ENCODE peak calls at places on chromosome 11, in ten cellular contexts. One of them, this sample, is unnamed.

GRCh38 chr11:2215561-2216399 is 44.2 kb upstream of the TH start:
- DNase-seq in A549: no peak
- DNase-seq in GM04504: no peak
- DNase-seq in stimulated activated CD4-positive, alpha-beta T cell treated with anti-CD3 and anti-CD28 coated beads, Interleukin-2, amount 100 ng/mL, for 48 hours: no peak
- DNase-seq in activated T-cell treated with anti-CD3 and anti-CD28 coated beads, Interleukin-2, amount 50 U/mL, for 4 hours: no peak
- DNase-seq in H4: no peak
- DNase-seq in activated CD4-positive, alpha-beta T cell treated with anti-CD3 and anti-CD28 coated beads for 4 hours: no peak
- DNase-seq in EH: no peak
- DNase-seq in activated naive CD8-positive, alpha-beta T cell treated with anti-CD3 and anti-CD28 coated beads, Interleukin-2, amount 10 ng/mL, durations not matched to agents 7 days and 5 days: no peak
- DNase-seq in left ventricle myocardium inferior: no peak
- DNase-seq in this sample: no peak

GRCh38 chr11:66479741-66480115 is 506 bp upstream of the DPP3 start:
- DNase-seq in left ventricle myocardium inferior: no peak
- DNase-seq in stimulated activated CD4-positive, alpha-beta T cell treated with anti-CD3 and anti-CD28 coated beads, Interleukin-2, amount 100 ng/mL, for 48 hours: no peak
- DNase-seq in EH: no peak
- DNase-seq in activated CD4-positive, alpha-beta T cell treated with anti-CD3 and anti-CD28 coated beads for 4 hours: no peak
- DNase-seq in H4: no peak
- DNase-seq in GM04504: no peak
- DNase-seq in activated naive CD8-positive, alpha-beta T cell treated with anti-CD3 and anti-CD28 coated beads, Interleukin-2, amount 10 ng/mL, durations not matched to agents 7 days and 5 days: no peak
- DNase-seq in A549: peak
- DNase-seq in activated T-cell treated with anti-CD3 and anti-CD28 coated beads, Interleukin-2, amount 50 U/mL, for 4 hours: no peak
- DNase-seq in this sample: no peak

GRCh38 chr11:19698493-19699292 is 13.9 kb upstream of the NAV2 start:
- DNase-seq in H4: no peak
- DNase-seq in EH: peak
- DNase-seq in left ventricle myocardium inferior: peak
- DNase-seq in GM04504: peak
- DNase-seq in activated naive CD8-positive, alpha-beta T cell treated with anti-CD3 and anti-CD28 coated beads, Interleukin-2, amount 10 ng/mL, durations not matched to agents 7 days and 5 days: no peak
- DNase-seq in A549: no peak
- DNase-seq in stimulated activated CD4-positive, alpha-beta T cell treated with anti-CD3 and anti-CD28 coated beads, Interleukin-2, amount 100 ng/mL, for 48 hours: no peak
- DNase-seq in activated CD4-positive, alpha-beta T cell treated with anti-CD3 and anti-CD28 coated beads for 4 hours: no peak
- DNase-seq in activated T-cell treated with anti-CD3 and anti-CD28 coated beads, Interleukin-2, amount 50 U/mL, for 4 hours: no peak
- DNase-seq in this sample: no peak

GRCh38 chr11:19350093-19350665 is 109.4 kb upstream of the E2F8 start:
- DNase-seq in stimulated activated CD4-positive, alpha-beta T cell treated with anti-CD3 and anti-CD28 coated beads, Interleukin-2, amount 100 ng/mL, for 48 hours: no peak
- DNase-seq in A549: no peak
- DNase-seq in activated T-cell treated with anti-CD3 and anti-CD28 coated beads, Interleukin-2, amount 50 U/mL, for 4 hours: no peak
- DNase-seq in activated CD4-positive, alpha-beta T cell treated with anti-CD3 and anti-CD28 coated beads for 4 hours: no peak
- DNase-seq in H4: no peak
- DNase-seq in EH: no peak
- DNase-seq in GM04504: no peak
- DNase-seq in left ventricle myocardium inferior: no peak
- DNase-seq in activated naive CD8-positive, alpha-beta T cell treated with anti-CD3 and anti-CD28 coated beads, Interleukin-2, amount 10 ng/mL, durations not matched to agents 7 days and 5 days: no peak
- DNase-seq in this sample: no peak

GRCh38 chr11:22089609-22090008 is 103.3 kb upstream of the ANO5 start:
- DNase-seq in activated CD4-positive, alpha-beta T cell treated with anti-CD3 and anti-CD28 coated beads for 4 hours: no peak
- DNase-seq in A549: no peak
- DNase-seq in activated T-cell treated with anti-CD3 and anti-CD28 coated beads, Interleukin-2, amount 50 U/mL, for 4 hours: no peak
- DNase-seq in stimulated activated CD4-positive, alpha-beta T cell treated with anti-CD3 and anti-CD28 coated beads, Interleukin-2, amount 100 ng/mL, for 48 hours: no peak
- DNase-seq in activated naive CD8-positive, alpha-beta T cell treated with anti-CD3 and anti-CD28 coated beads, Interleukin-2, amount 10 ng/mL, durations not matched to agents 7 days and 5 days: no peak
- DNase-seq in H4: no peak
- DNase-seq in EH: no peak
- DNase-seq in GM04504: no peak
- DNase-seq in left ventricle myocardium inferior: no peak
- DNase-seq in this sample: no peak

GRCh38 chr11:74749965-74750296 is 1.3 kb downstream of the RNF169 start:
- DNase-seq in activated naive CD8-positive, alpha-beta T cell treated with anti-CD3 and anti-CD28 coated beads, Interleukin-2, amount 10 ng/mL, durations not matched to agents 7 days and 5 days: no peak
- DNase-seq in activated T-cell treated with anti-CD3 and anti-CD28 coated beads, Interleukin-2, amount 50 U/mL, for 4 hours: no peak
- DNase-seq in H4: no peak
- DNase-seq in left ventricle myocardium inferior: no peak
- DNase-seq in EH: peak
- DNase-seq in stimulated activated CD4-positive, alpha-beta T cell treated with anti-CD3 and anti-CD28 coated beads, Interleukin-2, amount 100 ng/mL, for 48 hours: no peak
- DNase-seq in GM04504: no peak
- DNase-seq in A549: no peak
- DNase-seq in activated CD4-positive, alpha-beta T cell treated with anti-CD3 and anti-CD28 coated beads for 4 hours: no peak
- DNase-seq in this sample: no peak

GRCh38 chr11:114158886-114159285 is 99.4 kb downstream of the ZBTB16 start:
- DNase-seq in activated naive CD8-positive, alpha-beta T cell treated with anti-CD3 and anti-CD28 coated beads, Interleukin-2, amount 10 ng/mL, durations not matched to agents 7 days and 5 days: no peak
- DNase-seq in EH: no peak
- DNase-seq in activated T-cell treated with anti-CD3 and anti-CD28 coated beads, Interleukin-2, amount 50 U/mL, for 4 hours: no peak
- DNase-seq in A549: no peak
- DNase-seq in left ventricle myocardium inferior: no peak
- DNase-seq in H4: no peak
- DNase-seq in GM04504: no peak
- DNase-seq in stimulated activated CD4-positive, alpha-beta T cell treated with anti-CD3 and anti-CD28 coated beads, Interleukin-2, amount 100 ng/mL, for 48 hours: no peak
- DNase-seq in activated CD4-positive, alpha-beta T cell treated with anti-CD3 and anti-CD28 coated beads for 4 hours: no peak
- DNase-seq in this sample: no peak

GRCh38 chr11:104995001-104995408 is 26.6 kb upstream of the CASP4 start:
- DNase-seq in activated naive CD8-positive, alpha-beta T cell treated with anti-CD3 and anti-CD28 coated beads, Interleukin-2, amount 10 ng/mL, durations not matched to agents 7 days and 5 days: no peak
- DNase-seq in H4: no peak
- DNase-seq in activated CD4-positive, alpha-beta T cell treated with anti-CD3 and anti-CD28 coated beads for 4 hours: no peak
- DNase-seq in EH: peak
- DNase-seq in stimulated activated CD4-positive, alpha-beta T cell treated with anti-CD3 and anti-CD28 coated beads, Interleukin-2, amount 100 ng/mL, for 48 hours: no peak
- DNase-seq in A549: no peak
- DNase-seq in activated T-cell treated with anti-CD3 and anti-CD28 coated beads, Interleukin-2, amount 50 U/mL, for 4 hours: no peak
- DNase-seq in GM04504: no peak
- DNase-seq in left ventricle myocardium inferior: no peak
- DNase-seq in this sample: no peak

GRCh38 chr11:7490054-7490453 is 4.7 kb downstream of the OLFML1 start:
- DNase-seq in EH: peak
- DNase-seq in stimulated activated CD4-positive, alpha-beta T cell treated with anti-CD3 and anti-CD28 coated beads, Interleukin-2, amount 100 ng/mL, for 48 hours: no peak
- DNase-seq in activated T-cell treated with anti-CD3 and anti-CD28 coated beads, Interleukin-2, amount 50 U/mL, for 4 hours: no peak
- DNase-seq in activated CD4-positive, alpha-beta T cell treated with anti-CD3 and anti-CD28 coated beads for 4 hours: no peak
- DNase-seq in left ventricle myocardium inferior: no peak
- DNase-seq in A549: no peak
- DNase-seq in GM04504: peak
- DNase-seq in H4: no peak
- DNase-seq in activated naive CD8-positive, alpha-beta T cell treated with anti-CD3 and anti-CD28 coated beads, Interleukin-2, amount 10 ng/mL, durations not matched to agents 7 days and 5 days: no peak
- DNase-seq in this sample: no peak

GRCh38 chr11:33891714-33892327 is at the start of gene LMO2:
- DNase-seq in activated CD4-positive, alpha-beta T cell treated with anti-CD3 and anti-CD28 coated beads for 4 hours: no peak
- DNase-seq in EH: no peak
- DNase-seq in H4: no peak
- DNase-seq in activated naive CD8-positive, alpha-beta T cell treated with anti-CD3 and anti-CD28 coated beads, Interleukin-2, amount 10 ng/mL, durations not matched to agents 7 days and 5 days: no peak
- DNase-seq in A549: no peak
- DNase-seq in left ventricle myocardium inferior: no peak
- DNase-seq in activated T-cell treated with anti-CD3 and anti-CD28 coated beads, Interleukin-2, amount 50 U/mL, for 4 hours: no peak
- DNase-seq in GM04504: no peak
- DNase-seq in stimulated activated CD4-positive, alpha-beta T cell treated with anti-CD3 and anti-CD28 coated beads, Interleukin-2, amount 100 ng/mL, for 48 hours: no peak
- DNase-seq in this sample: no peak

GRCh38 chr11:86592659-86593451 is 79.6 kb downstream of the ME3 start:
- DNase-seq in activated naive CD8-positive, alpha-beta T cell treated with anti-CD3 and anti-CD28 coated beads, Interleukin-2, amount 10 ng/mL, durations not matched to agents 7 days and 5 days: peak
- DNase-seq in activated CD4-positive, alpha-beta T cell treated with anti-CD3 and anti-CD28 coated beads for 4 hours: peak
- DNase-seq in H4: peak
- DNase-seq in EH: peak
- DNase-seq in GM04504: no peak
- DNase-seq in stimulated activated CD4-positive, alpha-beta T cell treated with anti-CD3 and anti-CD28 coated beads, Interleukin-2, amount 100 ng/mL, for 48 hours: peak
- DNase-seq in A549: peak
- DNase-seq in left ventricle myocardium inferior: no peak
- DNase-seq in activated T-cell treated with anti-CD3 and anti-CD28 coated beads, Interleukin-2, amount 50 U/mL, for 4 hours: peak
- DNase-seq in this sample: peak

GRCh38 chr11:86672007-86672621 is at the start of gene ME3:
- DNase-seq in A549: peak
- DNase-seq in GM04504: peak
- DNase-seq in EH: peak
- DNase-seq in H4: no peak
- DNase-seq in activated naive CD8-positive, alpha-beta T cell treated with anti-CD3 and anti-CD28 coated beads, Interleukin-2, amount 10 ng/mL, durations not matched to agents 7 days and 5 days: peak
- DNase-seq in activated T-cell treated with anti-CD3 and anti-CD28 coated beads, Interleukin-2, amount 50 U/mL, for 4 hours: peak
- DNase-seq in stimulated activated CD4-positive, alpha-beta T cell treated with anti-CD3 and anti-CD28 coated beads, Interleukin-2, amount 100 ng/mL, for 48 hours: no peak
- DNase-seq in left ventricle myocardium inferior: peak
- DNase-seq in activated CD4-positive, alpha-beta T cell treated with anti-CD3 and anti-CD28 coated beads for 4 hours: peak
- DNase-seq in this sample: no peak

GRCh38 chr11:72519220-72519881 is 85.0 kb upstream of the CLPB start:
- DNase-seq in stimulated activated CD4-positive, alpha-beta T cell treated with anti-CD3 and anti-CD28 coated beads, Interleukin-2, amount 100 ng/mL, for 48 hours: peak
- DNase-seq in left ventricle myocardium inferior: no peak
- DNase-seq in H4: no peak
- DNase-seq in EH: peak
- DNase-seq in activated naive CD8-positive, alpha-beta T cell treated with anti-CD3 and anti-CD28 coated beads, Interleukin-2, amount 10 ng/mL, durations not matched to agents 7 days and 5 days: peak
- DNase-seq in GM04504: no peak
- DNase-seq in activated T-cell treated with anti-CD3 and anti-CD28 coated beads, Interleukin-2, amount 50 U/mL, for 4 hours: no peak
- DNase-seq in activated CD4-positive, alpha-beta T cell treated with anti-CD3 and anti-CD28 coated beads for 4 hours: peak
- DNase-seq in A549: no peak
- DNase-seq in this sample: no peak

GRCh38 chr11:63023851-63024648 is 8.4 kb upstream of the SLC22A8 start:
- DNase-seq in stimulated activated CD4-positive, alpha-beta T cell treated with anti-CD3 and anti-CD28 coated beads, Interleukin-2, amount 100 ng/mL, for 48 hours: peak
- DNase-seq in activated naive CD8-positive, alpha-beta T cell treated with anti-CD3 and anti-CD28 coated beads, Interleukin-2, amount 10 ng/mL, durations not matched to agents 7 days and 5 days: peak
- DNase-seq in GM04504: peak
- DNase-seq in A549: peak
- DNase-seq in EH: peak
- DNase-seq in activated T-cell treated with anti-CD3 and anti-CD28 coated beads, Interleukin-2, amount 50 U/mL, for 4 hours: peak
- DNase-seq in activated CD4-positive, alpha-beta T cell treated with anti-CD3 and anti-CD28 coated beads for 4 hours: peak
- DNase-seq in H4: peak
- DNase-seq in left ventricle myocardium inferior: peak
- DNase-seq in this sample: peak

GRCh38 chr11:130781906-130782305 is 134.4 kb downstream of the SNX19 start:
- DNase-seq in stimulated activated CD4-positive, alpha-beta T cell treated with anti-CD3 and anti-CD28 coated beads, Interleukin-2, amount 100 ng/mL, for 48 hours: no peak
- DNase-seq in EH: peak
- DNase-seq in left ventricle myocardium inferior: no peak
- DNase-seq in A549: peak
- DNase-seq in activated CD4-positive, alpha-beta T cell treated with anti-CD3 and anti-CD28 coated beads for 4 hours: no peak
- DNase-seq in activated T-cell treated with anti-CD3 and anti-CD28 coated beads, Interleukin-2, amount 50 U/mL, for 4 hours: no peak
- DNase-seq in GM04504: no peak
- DNase-seq in H4: peak
- DNase-seq in activated naive CD8-positive, alpha-beta T cell treated with anti-CD3 and anti-CD28 coated beads, Interleukin-2, amount 10 ng/mL, durations not matched to agents 7 days and 5 days: no peak
- DNase-seq in this sample: no peak

GRCh38 chr11:19094859-19095258 is 22.1 kb upstream of the ZDHHC13 start:
- DNase-seq in activated T-cell treated with anti-CD3 and anti-CD28 coated beads, Interleukin-2, amount 50 U/mL, for 4 hours: no peak
- DNase-seq in activated naive CD8-positive, alpha-beta T cell treated with anti-CD3 and anti-CD28 coated beads, Interleukin-2, amount 10 ng/mL, durations not matched to agents 7 days and 5 days: no peak
- DNase-seq in H4: no peak
- DNase-seq in left ventricle myocardium inferior: no peak
- DNase-seq in EH: no peak
- DNase-seq in A549: no peak
- DNase-seq in stimulated activated CD4-positive, alpha-beta T cell treated with anti-CD3 and anti-CD28 coated beads, Interleukin-2, amount 100 ng/mL, for 48 hours: no peak
- DNase-seq in activated CD4-positive, alpha-beta T cell treated with anti-CD3 and anti-CD28 coated beads for 4 hours: no peak
- DNase-seq in GM04504: no peak
- DNase-seq in this sample: no peak

GRCh38 chr11:43243901-43244300 is 67.9 kb upstream of the API5 start:
- DNase-seq in stimulated activated CD4-positive, alpha-beta T cell treated with anti-CD3 and anti-CD28 coated beads, Interleukin-2, amount 100 ng/mL, for 48 hours: no peak
- DNase-seq in activated T-cell treated with anti-CD3 and anti-CD28 coated beads, Interleukin-2, amount 50 U/mL, for 4 hours: no peak
- DNase-seq in left ventricle myocardium inferior: no peak
- DNase-seq in activated naive CD8-positive, alpha-beta T cell treated with anti-CD3 and anti-CD28 coated beads, Interleukin-2, amount 10 ng/mL, durations not matched to agents 7 days and 5 days: no peak
- DNase-seq in A549: no peak
- DNase-seq in activated CD4-positive, alpha-beta T cell treated with anti-CD3 and anti-CD28 coated beads for 4 hours: no peak
- DNase-seq in GM04504: no peak
- DNase-seq in EH: no peak
- DNase-seq in H4: no peak
- DNase-seq in this sample: no peak

GRCh38 chr11:132904566-132904965 is 627.7 kb downstream of the OPCML start:
- DNase-seq in A549: no peak
- DNase-seq in EH: no peak
- DNase-seq in GM04504: no peak
- DNase-seq in left ventricle myocardium inferior: no peak
- DNase-seq in activated naive CD8-positive, alpha-beta T cell treated with anti-CD3 and anti-CD28 coated beads, Interleukin-2, amount 10 ng/mL, durations not matched to agents 7 days and 5 days: no peak
- DNase-seq in stimulated activated CD4-positive, alpha-beta T cell treated with anti-CD3 and anti-CD28 coated beads, Interleukin-2, amount 100 ng/mL, for 48 hours: no peak
- DNase-seq in H4: no peak
- DNase-seq in activated T-cell treated with anti-CD3 and anti-CD28 coated beads, Interleukin-2, amount 50 U/mL, for 4 hours: no peak
- DNase-seq in activated CD4-positive, alpha-beta T cell treated with anti-CD3 and anti-CD28 coated beads for 4 hours: no peak
- DNase-seq in this sample: no peak

GRCh38 chr11:69241075-69241740 is 52.7 kb upstream of the MYEOV start:
- DNase-seq in stimulated activated CD4-positive, alpha-beta T cell treated with anti-CD3 and anti-CD28 coated beads, Interleukin-2, amount 100 ng/mL, for 48 hours: no peak
- DNase-seq in activated CD4-positive, alpha-beta T cell treated with anti-CD3 and anti-CD28 coated beads for 4 hours: no peak
- DNase-seq in activated T-cell treated with anti-CD3 and anti-CD28 coated beads, Interleukin-2, amount 50 U/mL, for 4 hours: no peak
- DNase-seq in H4: no peak
- DNase-seq in activated naive CD8-positive, alpha-beta T cell treated with anti-CD3 and anti-CD28 coated beads, Interleukin-2, amount 10 ng/mL, durations not matched to agents 7 days and 5 days: no peak
- DNase-seq in A549: no peak
- DNase-seq in GM04504: no peak
- DNase-seq in left ventricle myocardium inferior: no peak
- DNase-seq in EH: no peak
- DNase-seq in this sample: no peak

GRCh38 chr11:101912823-101913284 is 2.0 kb upstream of the CEP126 start:
- DNase-seq in activated CD4-positive, alpha-beta T cell treated with anti-CD3 and anti-CD28 coated beads for 4 hours: no peak
- DNase-seq in activated naive CD8-positive, alpha-beta T cell treated with anti-CD3 and anti-CD28 coated beads, Interleukin-2, amount 10 ng/mL, durations not matched to agents 7 days and 5 days: no peak
- DNase-seq in H4: peak
- DNase-seq in EH: peak
- DNase-seq in activated T-cell treated with anti-CD3 and anti-CD28 coated beads, Interleukin-2, amount 50 U/mL, for 4 hours: no peak
- DNase-seq in left ventricle myocardium inferior: no peak
- DNase-seq in GM04504: no peak
- DNase-seq in A549: no peak
- DNase-seq in stimulated activated CD4-positive, alpha-beta T cell treated with anti-CD3 and anti-CD28 coated beads, Interleukin-2, amount 100 ng/mL, for 48 hours: no peak
- DNase-seq in this sample: no peak

GRCh38 chr11:107695446-107695845 is 16.4 kb downstream of the SLN start:
- DNase-seq in EH: peak
- DNase-seq in left ventricle myocardium inferior: no peak
- DNase-seq in activated naive CD8-positive, alpha-beta T cell treated with anti-CD3 and anti-CD28 coated beads, Interleukin-2, amount 10 ng/mL, durations not matched to agents 7 days and 5 days: no peak
- DNase-seq in H4: no peak
- DNase-seq in activated CD4-positive, alpha-beta T cell treated with anti-CD3 and anti-CD28 coated beads for 4 hours: no peak
- DNase-seq in GM04504: no peak
- DNase-seq in activated T-cell treated with anti-CD3 and anti-CD28 coated beads, Interleukin-2, amount 50 U/mL, for 4 hours: no peak
- DNase-seq in A549: no peak
- DNase-seq in stimulated activated CD4-positive, alpha-beta T cell treated with anti-CD3 and anti-CD28 coated beads, Interleukin-2, amount 100 ng/mL, for 48 hours: no peak
- DNase-seq in this sample: peak

GRCh38 chr11:199004-199581 is 6.2 kb downstream of the SCGB1C1 start:
- DNase-seq in GM04504: no peak
- DNase-seq in EH: no peak
- DNase-seq in left ventricle myocardium inferior: no peak
- DNase-seq in H4: no peak
- DNase-seq in activated naive CD8-positive, alpha-beta T cell treated with anti-CD3 and anti-CD28 coated beads, Interleukin-2, amount 10 ng/mL, durations not matched to agents 7 days and 5 days: no peak
- DNase-seq in activated T-cell treated with anti-CD3 and anti-CD28 coated beads, Interleukin-2, amount 50 U/mL, for 4 hours: no peak
- DNase-seq in activated CD4-positive, alpha-beta T cell treated with anti-CD3 and anti-CD28 coated beads for 4 hours: no peak
- DNase-seq in A549: no peak
- DNase-seq in stimulated activated CD4-positive, alpha-beta T cell treated with anti-CD3 and anti-CD28 coated beads, Interleukin-2, amount 100 ng/mL, for 48 hours: no peak
- DNase-seq in this sample: no peak

GRCh38 chr11:113193077-113193476 is 121.3 kb upstream of the TTC12 start:
- DNase-seq in activated T-cell treated with anti-CD3 and anti-CD28 coated beads, Interleukin-2, amount 50 U/mL, for 4 hours: no peak
- DNase-seq in stimulated activated CD4-positive, alpha-beta T cell treated with anti-CD3 and anti-CD28 coated beads, Interleukin-2, amount 100 ng/mL, for 48 hours: no peak
- DNase-seq in left ventricle myocardium inferior: no peak
- DNase-seq in A549: no peak
- DNase-seq in activated naive CD8-positive, alpha-beta T cell treated with anti-CD3 and anti-CD28 coated beads, Interleukin-2, amount 10 ng/mL, durations not matched to agents 7 days and 5 days: no peak
- DNase-seq in GM04504: peak
- DNase-seq in EH: no peak
- DNase-seq in activated CD4-positive, alpha-beta T cell treated with anti-CD3 and anti-CD28 coated beads for 4 hours: no peak
- DNase-seq in H4: no peak
- DNase-seq in this sample: no peak

GRCh38 chr11:133821776-133822175 is 23.5 kb downstream of the SPATA19 start:
- DNase-seq in EH: no peak
- DNase-seq in left ventricle myocardium inferior: peak
- DNase-seq in stimulated activated CD4-positive, alpha-beta T cell treated with anti-CD3 and anti-CD28 coated beads, Interleukin-2, amount 100 ng/mL, for 48 hours: peak
- DNase-seq in activated CD4-positive, alpha-beta T cell treated with anti-CD3 and anti-CD28 coated beads for 4 hours: no peak
- DNase-seq in GM04504: no peak
- DNase-seq in A549: peak
- DNase-seq in activated naive CD8-positive, alpha-beta T cell treated with anti-CD3 and anti-CD28 coated beads, Interleukin-2, amount 10 ng/mL, durations not matched to agents 7 days and 5 days: no peak
- DNase-seq in activated T-cell treated with anti-CD3 and anti-CD28 coated beads, Interleukin-2, amount 50 U/mL, for 4 hours: no peak
- DNase-seq in H4: peak
- DNase-seq in this sample: no peak

GRCh38 chr11:32358729-32359128 is 76.6 kb downstream of the WT1 start:
- DNase-seq in stimulated activated CD4-positive, alpha-beta T cell treated with anti-CD3 and anti-CD28 coated beads, Interleukin-2, amount 100 ng/mL, for 48 hours: no peak
- DNase-seq in left ventricle myocardium inferior: no peak
- DNase-seq in GM04504: no peak
- DNase-seq in H4: no peak
- DNase-seq in EH: no peak
- DNase-seq in activated naive CD8-positive, alpha-beta T cell treated with anti-CD3 and anti-CD28 coated beads, Interleukin-2, amount 10 ng/mL, durations not matched to agents 7 days and 5 days: no peak
- DNase-seq in activated T-cell treated with anti-CD3 and anti-CD28 coated beads, Interleukin-2, amount 50 U/mL, for 4 hours: no peak
- DNase-seq in A549: no peak
- DNase-seq in activated CD4-positive, alpha-beta T cell treated with anti-CD3 and anti-CD28 coated beads for 4 hours: no peak
- DNase-seq in this sample: no peak

GRCh38 chr11:44334356-44335004 is 24.5 kb upstream of the ALX4 start:
- DNase-seq in left ventricle myocardium inferior: no peak
- DNase-seq in activated CD4-positive, alpha-beta T cell treated with anti-CD3 and anti-CD28 coated beads for 4 hours: no peak
- DNase-seq in GM04504: no peak
- DNase-seq in activated naive CD8-positive, alpha-beta T cell treated with anti-CD3 and anti-CD28 coated beads, Interleukin-2, amount 10 ng/mL, durations not matched to agents 7 days and 5 days: no peak
- DNase-seq in A549: no peak
- DNase-seq in H4: no peak
- DNase-seq in activated T-cell treated with anti-CD3 and anti-CD28 coated beads, Interleukin-2, amount 50 U/mL, for 4 hours: no peak
- DNase-seq in EH: no peak
- DNase-seq in stimulated activated CD4-positive, alpha-beta T cell treated with anti-CD3 and anti-CD28 coated beads, Interleukin-2, amount 100 ng/mL, for 48 hours: no peak
- DNase-seq in this sample: no peak

GRCh38 chr11:64935634-64936081 is at the start of gene GPHA2:
- DNase-seq in A549: no peak
- DNase-seq in left ventricle myocardium inferior: no peak
- DNase-seq in EH: peak
- DNase-seq in activated T-cell treated with anti-CD3 and anti-CD28 coated beads, Interleukin-2, amount 50 U/mL, for 4 hours: no peak
- DNase-seq in activated CD4-positive, alpha-beta T cell treated with anti-CD3 and anti-CD28 coated beads for 4 hours: no peak
- DNase-seq in GM04504: no peak
- DNase-seq in activated naive CD8-positive, alpha-beta T cell treated with anti-CD3 and anti-CD28 coated beads, Interleukin-2, amount 10 ng/mL, durations not matched to agents 7 days and 5 days: no peak
- DNase-seq in H4: no peak
- DNase-seq in stimulated activated CD4-positive, alpha-beta T cell treated with anti-CD3 and anti-CD28 coated beads, Interleukin-2, amount 100 ng/mL, for 48 hours: no peak
- DNase-seq in this sample: no peak

GRCh38 chr11:2267306-2267861 is 3.0 kb downstream of the ASCL2 start:
- DNase-seq in left ventricle myocardium inferior: no peak
- DNase-seq in stimulated activated CD4-positive, alpha-beta T cell treated with anti-CD3 and anti-CD28 coated beads, Interleukin-2, amount 100 ng/mL, for 48 hours: no peak
- DNase-seq in activated CD4-positive, alpha-beta T cell treated with anti-CD3 and anti-CD28 coated beads for 4 hours: no peak
- DNase-seq in activated T-cell treated with anti-CD3 and anti-CD28 coated beads, Interleukin-2, amount 50 U/mL, for 4 hours: no peak
- DNase-seq in activated naive CD8-positive, alpha-beta T cell treated with anti-CD3 and anti-CD28 coated beads, Interleukin-2, amount 10 ng/mL, durations not matched to agents 7 days and 5 days: no peak
- DNase-seq in EH: no peak
- DNase-seq in H4: no peak
- DNase-seq in A549: no peak
- DNase-seq in GM04504: no peak
- DNase-seq in this sample: no peak